ENCODE peak calls at places on chromosomes 5 and 9, in ten cellular contexts. N, X, R, Y, A, B, W, K, E and V are unnamed samples.

GRCh38 chr9:71885467-71885866 is 25.5 kb downstream of the ABHD17B start:
- DNase-seq in Y (no peak), B (no peak), A (no peak), K (no peak), X (no peak), E (no peak), R (no peak), N (no peak), W (no peak), V (no peak)

GRCh38 chr9:130159814-130160670 is 12.2 kb upstream of the NCS1 start:
- DNase-seq in B (no peak), N (no peak), E (no peak), A (no peak), X (no peak), K (no peak), R (no peak), W (no peak), Y (no peak), V (no peak)

GRCh38 chr9:133369923-133370322 is 5.9 kb downstream of the SURF4 start:
- DNase-seq in W (no peak), K (no peak), R (no peak), A (no peak), E (no peak), X (no peak), N (no peak), Y (no peak), B (no peak), V (no peak)

GRCh38 chr9:136407911-136408310 is 2.5 kb downstream of the ENTR1 start:
- DNase-seq in E (no peak), K (no peak), Y (no peak), B (no peak), N (no peak), A (no peak), R (no peak), X (no peak), W (no peak), V (no peak)

GRCh38 chr9:136903041-136903554 is 16.8 kb downstream of the TRAF2 start:
- DNase-seq in A (no peak), N (no peak), W (no peak), R (no peak), B (no peak), Y (no peak), K (no peak), E (no peak), X (no peak), V (peak)

GRCh38 chr9:129383005-129383414 is 204.9 kb upstream of the IER5L start:
- DNase-seq in E (peak), K (no peak), R (no peak), B (no peak), A (no peak), Y (no peak), W (no peak), X (no peak), N (no peak), V (peak)

GRCh38 chr9:137295313-137296213 is 6.5 kb downstream of the NRARP start:
- DNase-seq in W (peak), B (no peak), X (peak), K (peak), Y (no peak), E (no peak), N (no peak), R (no peak), A (peak), V (no peak)

GRCh38 chr9:136769710-136770191 is 5.4 kb upstream of the LCN15 start:
- DNase-seq in E (no peak), X (no peak), N (no peak), R (no peak), Y (peak), K (peak), B (no peak), W (peak), A (peak), V (no peak)

GRCh38 chr9:83472764-83473163 is 65.4 kb downstream of the FRMD3 start:
- DNase-seq in E (no peak), B (no peak), A (no peak), R (no peak), Y (no peak), X (no peak), K (no peak), N (peak), W (no peak), V (peak)

GRCh38 chr9:69346596-69347390 is 21.8 kb downstream of the ENTREP1 start:
- DNase-seq in W (no peak), K (no peak), E (no peak), A (no peak), B (no peak), X (no peak), Y (no peak), R (no peak), N (no peak), V (no peak)

GRCh38 chr5:179267671-179268071 is 77.6 kb downstream of the ADAMTS2 start:
- DNase-seq in E (no peak), A (no peak), K (peak), R (no peak), B (peak), W (no peak), N (no peak), X (no peak), Y (no peak), V (peak)

GRCh38 chr9:89996106-89996505 is 391.3 kb downstream of the GADD45G start:
- DNase-seq in E (no peak), K (no peak), Y (no peak), W (no peak), X (no peak), R (no peak), B (no peak), N (no peak), A (no peak), V (no peak)

GRCh38 chr9:133429641-133430161 is 7.5 kb downstream of the ADAMTS13 start:
- DNase-seq in A (no peak), K (peak), N (no peak), W (peak), B (no peak), X (no peak), E (no peak), R (no peak), Y (no peak), V (no peak)

GRCh38 chr9:115520626-115521025 is 402.7 kb upstream of the TNC start:
- DNase-seq in K (no peak), A (no peak), W (no peak), X (no peak), E (peak), N (no peak), B (no peak), Y (no peak), R (no peak), V (no peak)